ENCODE peak calls at places on chromosomes 4 and X, in five cellular contexts. One of them, this sample, is unnamed.

GRCh38 chr4:187017156-187017555 is 293.5 kb upstream of the FAT1 start:
- DNase-seq in left lung: no peak
- DNase-seq in mesendoderm: peak; percentile 37
- DNase-seq in neuronal stem cell: no peak
- DNase-seq in heart right ventricle: no peak
- DNase-seq in this sample: peak; percentile 2

GRCh38 chr4:139554726-139555072 is 1.3 kb downstream of the SETD7 start:
- DNase-seq in left lung: no peak
- DNase-seq in mesendoderm: no peak
- DNase-seq in neuronal stem cell: no peak
- DNase-seq in heart right ventricle: no peak
- DNase-seq in this sample: no peak

GRCh38 chr4:163505374-163505773 is 10.9 kb downstream of the TMA16 start:
- DNase-seq in left lung: no peak
- DNase-seq in mesendoderm: no peak
- DNase-seq in neuronal stem cell: no peak
- DNase-seq in heart right ventricle: no peak
- DNase-seq in this sample: no peak

GRCh38 chr4:53717064-53717549 is 125.8 kb upstream of the LNX1 start:
- DNase-seq in left lung: no peak
- DNase-seq in mesendoderm: no peak
- DNase-seq in neuronal stem cell: no peak
- DNase-seq in heart right ventricle: no peak
- DNase-seq in this sample: no peak

GRCh38 chrX:16484338-16484737 is 165.6 kb upstream of the S100G start:
- DNase-seq in left lung: no peak
- DNase-seq in mesendoderm: no peak
- DNase-seq in neuronal stem cell: no peak
- DNase-seq in heart right ventricle: no peak
- DNase-seq in this sample: peak; percentile 95

GRCh38 chr4:163816494-163816893 is 322.0 kb downstream of the TMA16 start:
- DNase-seq in left lung: no peak
- DNase-seq in mesendoderm: peak; percentile 16
- DNase-seq in neuronal stem cell: no peak
- DNase-seq in heart right ventricle: no peak
- DNase-seq in this sample: no peak

GRCh38 chrX:66018585-66019309 is 21.1 kb downstream of the VSIG4 start:
- DNase-seq in left lung: no peak
- DNase-seq in mesendoderm: no peak
- DNase-seq in neuronal stem cell: no peak
- DNase-seq in heart right ventricle: no peak
- DNase-seq in this sample: no peak

GRCh38 chr4:84474107-84474506 is 25.0 kb downstream of the NKX6-1 start:
- DNase-seq in left lung: no peak
- DNase-seq in mesendoderm: no peak
- DNase-seq in neuronal stem cell: no peak
- DNase-seq in heart right ventricle: no peak
- DNase-seq in this sample: no peak

GRCh38 chrX:9308426-9308825 is 156.4 kb upstream of the TBL1X start:
- DNase-seq in left lung: no peak
- DNase-seq in mesendoderm: no peak
- DNase-seq in neuronal stem cell: no peak
- DNase-seq in heart right ventricle: no peak
- DNase-seq in this sample: no peak

GRCh38 chrX:150696264-150696789 is 3.1 kb downstream of the MTMR1 start:
- DNase-seq in left lung: no peak
- DNase-seq in mesendoderm: no peak
- DNase-seq in neuronal stem cell: no peak
- DNase-seq in heart right ventricle: no peak
- DNase-seq in this sample: no peak

GRCh38 chr4:132797856-132798255 is 351.2 kb upstream of the PCDH10 start:
- DNase-seq in left lung: no peak
- DNase-seq in mesendoderm: no peak
- DNase-seq in neuronal stem cell: peak; percentile 27
- DNase-seq in heart right ventricle: no peak
- DNase-seq in this sample: no peak

GRCh38 chrX:20432048-20432447 is 165.3 kb upstream of the RPS6KA3 start:
- DNase-seq in left lung: no peak
- DNase-seq in mesendoderm: no peak
- DNase-seq in neuronal stem cell: no peak
- DNase-seq in heart right ventricle: no peak
- DNase-seq in this sample: peak; percentile 74

GRCh38 chrX:10608099-10608498 is 12.3 kb downstream of the MID1 start:
- DNase-seq in left lung: no peak
- DNase-seq in mesendoderm: no peak
- DNase-seq in neuronal stem cell: no peak
- DNase-seq in heart right ventricle: no peak
- DNase-seq in this sample: peak; percentile 84

GRCh38 chr4:174037631-174038030 is 245.8 kb downstream of the FBXO8 start:
- DNase-seq in left lung: no peak
- DNase-seq in mesendoderm: peak; percentile 5
- DNase-seq in neuronal stem cell: no peak
- DNase-seq in heart right ventricle: no peak
- DNase-seq in this sample: no peak

GRCh38 chr4:87932718-87933136 is 42.8 kb upstream of the SPP1 start:
- DNase-seq in left lung: no peak
- DNase-seq in mesendoderm: peak; percentile 85
- DNase-seq in neuronal stem cell: no peak
- DNase-seq in heart right ventricle: no peak
- DNase-seq in this sample: no peak

GRCh38 chrX:17559728-17560379 is 177.4 kb upstream of the SCML1 start:
- DNase-seq in left lung: no peak
- DNase-seq in mesendoderm: peak; percentile 66
- DNase-seq in neuronal stem cell: no peak
- DNase-seq in heart right ventricle: no peak
- DNase-seq in this sample: peak; percentile 91

GRCh38 chr4:36218121-36218520 is 26.2 kb downstream of the ARAP2 start:
- DNase-seq in left lung: no peak
- DNase-seq in mesendoderm: no peak
- DNase-seq in neuronal stem cell: no peak
- DNase-seq in heart right ventricle: no peak
- DNase-seq in this sample: no peak

GRCh38 chrX:85024044-85024443 is 20.4 kb downstream of the APOOL start:
- DNase-seq in left lung: no peak
- DNase-seq in mesendoderm: no peak
- DNase-seq in neuronal stem cell: no peak
- DNase-seq in heart right ventricle: no peak
- DNase-seq in this sample: no peak

GRCh38 chrX:15235001-15235400 is 34.9 kb downstream of the ASB9 start:
- DNase-seq in left lung: no peak
- DNase-seq in mesendoderm: no peak
- DNase-seq in neuronal stem cell: no peak
- DNase-seq in heart right ventricle: no peak
- DNase-seq in this sample: peak; percentile 0

GRCh38 chrX:43643201-43643600 is 12.9 kb upstream of the MAOA start:
- DNase-seq in left lung: no peak
- DNase-seq in mesendoderm: no peak
- DNase-seq in neuronal stem cell: no peak
- DNase-seq in heart right ventricle: no peak
- DNase-seq in this sample: no peak
- H3K27ac ChIP-seq in left lung: no peak overlapping the region
- H3K27ac ChIP-seq in mesendoderm: no peak overlapping the region
- H3K27ac ChIP-seq in neuronal stem cell: no peak overlapping the region
- H3K27ac ChIP-seq in heart right ventricle: peak overlapping the region; percentile 26
- H3K27ac ChIP-seq in this sample: no peak overlapping the region

GRCh38 chrX:82333575-82333974 is 1131.7 kb downstream of the SH3BGRL start:
- DNase-seq in left lung: no peak
- DNase-seq in mesendoderm: peak; percentile 44
- DNase-seq in neuronal stem cell: no peak
- DNase-seq in heart right ventricle: no peak
- DNase-seq in this sample: no peak
- H3K27ac ChIP-seq in left lung: no peak overlapping the region
- H3K27ac ChIP-seq in mesendoderm: no peak overlapping the region
- H3K27ac ChIP-seq in neuronal stem cell: no peak overlapping the region
- H3K27ac ChIP-seq in heart right ventricle: no peak overlapping the region
- H3K27ac ChIP-seq in this sample: no peak overlapping the region

GRCh38 chr4:2954358-2955185 is 8.6 kb downstream of the NOP14 start:
- DNase-seq in left lung: no peak
- DNase-seq in mesendoderm: peak; percentile 76
- DNase-seq in neuronal stem cell: no peak
- DNase-seq in heart right ventricle: no peak
- DNase-seq in this sample: no peak
- H3K27ac ChIP-seq in left lung: no peak overlapping the region
- H3K27ac ChIP-seq in mesendoderm: no peak overlapping the region
- H3K27ac ChIP-seq in neuronal stem cell: no peak overlapping the region
- H3K27ac ChIP-seq in heart right ventricle: peak overlapping the region; percentile 40
- H3K27ac ChIP-seq in this sample: no peak overlapping the region

GRCh38 chrX:155881158-155881993 is at the start of gene VAMP7:
- DNase-seq in left lung: peak; percentile 91
- DNase-seq in mesendoderm: peak; percentile 95
- DNase-seq in neuronal stem cell: peak; percentile 67
- DNase-seq in heart right ventricle: peak; percentile 89
- DNase-seq in this sample: peak; percentile 90

GRCh38 chrX:155876704-155877103 is 4.4 kb upstream of the VAMP7 start:
- DNase-seq in left lung: no peak
- DNase-seq in mesendoderm: no peak
- DNase-seq in neuronal stem cell: no peak
- DNase-seq in heart right ventricle: no peak
- DNase-seq in this sample: no peak

GRCh38 chrX:155886409-155886808 is 5.3 kb downstream of the VAMP7 start:
- DNase-seq in left lung: no peak
- DNase-seq in mesendoderm: no peak
- DNase-seq in neuronal stem cell: no peak
- DNase-seq in heart right ventricle: no peak
- DNase-seq in this sample: no peak

GRCh38 chrX:155877288-155877687 is 3.9 kb upstream of the VAMP7 start:
- DNase-seq in left lung: no peak
- DNase-seq in mesendoderm: no peak
- DNase-seq in neuronal stem cell: no peak
- DNase-seq in heart right ventricle: no peak
- DNase-seq in this sample: no peak

DNA sequence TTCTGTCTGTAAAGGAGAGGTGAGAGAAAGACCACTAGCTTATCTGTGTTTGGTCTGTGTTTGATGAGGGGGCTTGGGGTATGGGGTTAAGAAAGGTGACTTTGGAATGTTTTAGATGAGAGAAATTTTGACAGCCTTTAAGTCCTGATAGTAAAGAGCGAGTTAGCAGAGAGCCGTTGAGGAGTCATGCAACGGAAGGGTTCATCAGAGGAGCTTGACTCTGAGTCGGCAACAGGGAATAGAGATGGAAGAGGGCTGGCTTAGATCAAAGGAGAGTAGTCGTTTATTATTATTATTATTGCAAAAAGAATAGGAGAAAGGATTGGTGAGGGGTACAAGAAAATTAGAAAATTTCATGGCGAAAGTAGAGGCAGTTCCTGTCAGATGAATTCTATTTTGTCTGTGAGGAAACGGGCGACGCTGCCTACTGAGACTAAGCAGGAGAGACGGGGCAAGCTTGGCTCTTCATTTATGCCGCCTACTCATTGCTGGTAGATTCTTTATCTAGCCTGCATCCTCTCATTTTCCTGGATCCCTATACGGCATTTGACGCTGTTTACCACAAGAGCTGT is 473 bp upstream of the VAMP7 start:
- DNase-seq in left lung: no peak
- DNase-seq in mesendoderm: no peak
- DNase-seq in neuronal stem cell: no peak
- DNase-seq in heart right ventricle: no peak
- DNase-seq in this sample: no peak
- H3K27ac ChIP-seq in left lung: no peak overlapping the region
- H3K27ac ChIP-seq in mesendoderm: no peak overlapping the region
- H3K27ac ChIP-seq in neuronal stem cell: no peak overlapping the region
- H3K27ac ChIP-seq in heart right ventricle: peak overlapping the region; percentile 91
- H3K27ac ChIP-seq in this sample: no peak overlapping the region

GRCh38 chr4:1802151-1802715 is 9.1 kb downstream of the FGFR3 start:
- DNase-seq in left lung: no peak
- DNase-seq in mesendoderm: no peak
- DNase-seq in neuronal stem cell: no peak
- DNase-seq in heart right ventricle: no peak
- DNase-seq in this sample: no peak
- H3K27ac ChIP-seq in left lung: no peak overlapping the region
- H3K27ac ChIP-seq in mesendoderm: no peak overlapping the region
- H3K27ac ChIP-seq in neuronal stem cell: no peak overlapping the region
- H3K27ac ChIP-seq in heart right ventricle: no peak overlapping the region
- H3K27ac ChIP-seq in this sample: no peak overlapping the region

GRCh38 chrX:53084043-53084570 is 1.9 kb downstream of the TSPYL2 start:
- DNase-seq in left lung: no peak
- DNase-seq in mesendoderm: no peak
- DNase-seq in neuronal stem cell: no peak
- DNase-seq in heart right ventricle: no peak
- DNase-seq in this sample: no peak

GRCh38 chrX:53084863-53085262 is 2.7 kb downstream of the TSPYL2 start:
- DNase-seq in left lung: no peak
- DNase-seq in mesendoderm: no peak
- DNase-seq in neuronal stem cell: no peak
- DNase-seq in heart right ventricle: no peak
- DNase-seq in this sample: no peak

GRCh38 chrX:53082773-53083616 is 828 bp downstream of the TSPYL2 start:
- DNase-seq in left lung: no peak
- DNase-seq in mesendoderm: no peak
- DNase-seq in neuronal stem cell: no peak
- DNase-seq in heart right ventricle: no peak
- DNase-seq in this sample: no peak

GRCh38 chrX:53080628-53081580 is 1.3 kb upstream of the TSPYL2 start:
- DNase-seq in left lung: no peak
- DNase-seq in mesendoderm: no peak
- DNase-seq in neuronal stem cell: no peak
- DNase-seq in heart right ventricle: no peak
- DNase-seq in this sample: no peak

GRCh38 chrX:53081925-53082772 is at the start of gene TSPYL2:
- DNase-seq in left lung: peak; percentile 93
- DNase-seq in mesendoderm: peak; percentile 98
- DNase-seq in neuronal stem cell: peak; percentile 92
- DNase-seq in heart right ventricle: peak; percentile 95
- DNase-seq in this sample: peak; percentile 96
- H3K27ac ChIP-seq in left lung: peak within 1 kb of the TSS; percentile 73
- H3K27ac ChIP-seq in mesendoderm: peak within 1 kb of the TSS; percentile 66
- H3K27ac ChIP-seq in neuronal stem cell: peak within 1 kb of the TSS; percentile 71
- H3K27ac ChIP-seq in heart right ventricle: peak within 1 kb of the TSS; percentile 89
- H3K27ac ChIP-seq in this sample: peak within 1 kb of the TSS; percentile 37

GRCh38 chr4:176781739-176782100 is 11.0 kb downstream of the VEGFC start:
- DNase-seq in left lung: no peak
- DNase-seq in mesendoderm: no peak
- DNase-seq in neuronal stem cell: no peak
- DNase-seq in heart right ventricle: no peak
- DNase-seq in this sample: no peak
- H3K27ac ChIP-seq in left lung: peak overlapping the region; percentile 37
- H3K27ac ChIP-seq in mesendoderm: no peak overlapping the region
- H3K27ac ChIP-seq in neuronal stem cell: no peak overlapping the region
- H3K27ac ChIP-seq in heart right ventricle: peak overlapping the region; percentile 39
- H3K27ac ChIP-seq in this sample: peak overlapping the region; percentile 85

GRCh38 chrX:110430293-110431076 is 71.8 kb downstream of the RTL9 start:
- DNase-seq in left lung: no peak
- DNase-seq in mesendoderm: no peak
- DNase-seq in neuronal stem cell: no peak
- DNase-seq in heart right ventricle: no peak
- DNase-seq in this sample: no peak

GRCh38 chrX:110432066-110432465 is 73.4 kb downstream of the RTL9 start:
- DNase-seq in left lung: no peak
- DNase-seq in mesendoderm: no peak
- DNase-seq in neuronal stem cell: no peak
- DNase-seq in heart right ventricle: no peak
- DNase-seq in this sample: no peak

GRCh38 chrX:110436497-110436896 is 77.8 kb downstream of the RTL9 start:
- DNase-seq in left lung: no peak
- DNase-seq in mesendoderm: no peak
- DNase-seq in neuronal stem cell: no peak
- DNase-seq in heart right ventricle: no peak
- DNase-seq in this sample: no peak

GRCh38 chrX:110435191-110435590 is 76.5 kb downstream of the RTL9 start:
- DNase-seq in left lung: no peak
- DNase-seq in mesendoderm: no peak
- DNase-seq in neuronal stem cell: no peak
- DNase-seq in heart right ventricle: no peak
- DNase-seq in this sample: no peak

GRCh38 chrX:110432831-110433230 is 74.2 kb downstream of the RTL9 start:
- DNase-seq in left lung: no peak
- DNase-seq in mesendoderm: no peak
- DNase-seq in neuronal stem cell: no peak
- DNase-seq in heart right ventricle: no peak
- DNase-seq in this sample: no peak
- H3K27ac ChIP-seq in left lung: no peak overlapping the region
- H3K27ac ChIP-seq in mesendoderm: no peak overlapping the region
- H3K27ac ChIP-seq in neuronal stem cell: no peak overlapping the region
- H3K27ac ChIP-seq in heart right ventricle: no peak overlapping the region
- H3K27ac ChIP-seq in this sample: no peak overlapping the region

This sample was measured in PC-3.